ENCODE peak calls at places on chromosomes 13 and 19, in seven cellular contexts. Z, J, Q, U, A, O and L are unnamed samples. For H3K9me2, the result is how much of the 10 kb centered on the place peaks cover.

GRCh38 chr13:88107486-88108044 is 436.4 kb downstream of the SLITRK5 start:
- DNase-seq in J (no peak), U (no peak), A (no peak), O (no peak), Q (no peak), Z (no peak), L (no peak)

GRCh38 chr19:57334191-57334590 is 13.9 kb downstream of the ZNF543 start:
- DNase-seq in U (no peak), Z (no peak), J (no peak), O (peak), Q (no peak), A (no peak), L (no peak)

GRCh38 chr13:113441661-113442060 is 11.6 kb downstream of the ADPRHL1 start:
- DNase-seq in U (no peak), Q (no peak), O (no peak), Z (no peak), A (no peak), J (no peak), L (no peak)

GRCh38 chr13:30843548-30843947 is 62.5 kb upstream of the MEDAG start:
- DNase-seq in A (no peak), J (no peak), Q (no peak), O (no peak), Z (no peak), U (no peak), L (no peak)

GRCh38 chr19:19213822-19214558 is 2.2 kb downstream of the NCAN start:
- DNase-seq in J (no peak), U (no peak), Q (peak), O (no peak), Z (no peak), A (no peak), L (no peak)

GRCh38 chr19:55486971-55487883 is 1.0 kb upstream of the SSC5D start:
- DNase-seq in Z (no peak), U (peak), Q (no peak), A (no peak), J (peak), O (peak), L (peak)

GRCh38 chr13:86810385-86810784 is 860.8 kb upstream of the SLITRK5 start:
- DNase-seq in J (no peak), U (no peak), Q (no peak), O (no peak), Z (no peak), A (no peak), L (no peak)

GRCh38 chr19:17777840-17778620 is 16.9 kb upstream of the B3GNT3 start:
- DNase-seq in O (peak), J (peak), Q (peak), U (peak), A (peak), Z (peak), L (peak)

GRCh38 chr13:113623491-113624234 is 34.3 kb downstream of the ATP4B start:
- DNase-seq in A (no peak), Q (no peak), O (no peak), Z (no peak), J (no peak), U (no peak), L (no peak)

DNA sequence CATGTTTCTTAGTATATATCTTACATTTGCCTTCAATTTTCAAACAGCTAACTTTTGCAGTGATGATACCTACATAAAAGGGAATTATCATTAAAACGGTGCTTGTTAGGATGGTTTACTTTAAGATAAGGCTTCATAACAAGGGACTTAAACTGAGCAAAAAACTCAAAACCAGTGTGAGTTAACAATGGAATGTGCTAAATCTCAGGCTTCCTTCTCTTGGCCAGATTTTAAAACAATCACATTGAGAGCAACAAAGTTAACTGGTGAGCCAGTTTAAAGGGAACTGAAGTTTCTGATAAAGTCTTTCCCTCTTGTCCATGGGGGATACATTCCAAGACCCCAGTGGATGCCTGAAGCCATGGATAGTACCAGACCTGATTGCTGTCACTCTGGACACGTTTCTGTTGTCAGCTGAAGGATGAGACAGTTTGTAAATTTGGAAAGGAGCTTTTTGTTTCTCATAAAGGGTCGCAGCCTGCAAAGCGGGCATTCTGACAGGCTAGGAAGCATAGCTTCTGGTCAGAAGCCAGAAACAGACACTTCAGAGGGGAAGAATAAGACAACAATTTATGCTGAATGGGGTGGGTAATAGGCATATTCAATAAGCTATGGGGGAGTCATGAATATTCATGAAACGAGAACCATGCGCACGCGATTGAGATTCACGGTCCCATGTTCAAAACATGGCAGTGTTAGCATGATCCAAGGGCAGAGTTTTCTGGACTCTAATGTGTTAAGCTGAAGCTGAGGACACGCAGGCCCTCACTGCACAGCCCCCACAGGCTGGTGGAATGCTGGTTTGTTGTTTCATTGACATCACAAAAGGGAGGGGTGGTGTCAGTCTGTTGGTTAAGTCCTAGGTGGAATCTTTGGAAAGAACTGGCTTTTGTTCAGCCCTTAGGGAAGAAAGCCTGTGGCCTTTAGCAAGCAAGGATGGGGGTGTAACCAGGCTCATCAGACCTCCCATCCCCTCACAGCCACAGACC is 150.6 kb upstream of the RNF113B start:
- DNase-seq in O (peak), J (no peak), U (no peak), Z (no peak), Q (peak), A (no peak), L (no peak)
- H2AFZ ChIP-seq in O (no peak), J (no peak), U (no peak), Z (no peak), Q (no peak), A (no peak), L (no peak)

DNA sequence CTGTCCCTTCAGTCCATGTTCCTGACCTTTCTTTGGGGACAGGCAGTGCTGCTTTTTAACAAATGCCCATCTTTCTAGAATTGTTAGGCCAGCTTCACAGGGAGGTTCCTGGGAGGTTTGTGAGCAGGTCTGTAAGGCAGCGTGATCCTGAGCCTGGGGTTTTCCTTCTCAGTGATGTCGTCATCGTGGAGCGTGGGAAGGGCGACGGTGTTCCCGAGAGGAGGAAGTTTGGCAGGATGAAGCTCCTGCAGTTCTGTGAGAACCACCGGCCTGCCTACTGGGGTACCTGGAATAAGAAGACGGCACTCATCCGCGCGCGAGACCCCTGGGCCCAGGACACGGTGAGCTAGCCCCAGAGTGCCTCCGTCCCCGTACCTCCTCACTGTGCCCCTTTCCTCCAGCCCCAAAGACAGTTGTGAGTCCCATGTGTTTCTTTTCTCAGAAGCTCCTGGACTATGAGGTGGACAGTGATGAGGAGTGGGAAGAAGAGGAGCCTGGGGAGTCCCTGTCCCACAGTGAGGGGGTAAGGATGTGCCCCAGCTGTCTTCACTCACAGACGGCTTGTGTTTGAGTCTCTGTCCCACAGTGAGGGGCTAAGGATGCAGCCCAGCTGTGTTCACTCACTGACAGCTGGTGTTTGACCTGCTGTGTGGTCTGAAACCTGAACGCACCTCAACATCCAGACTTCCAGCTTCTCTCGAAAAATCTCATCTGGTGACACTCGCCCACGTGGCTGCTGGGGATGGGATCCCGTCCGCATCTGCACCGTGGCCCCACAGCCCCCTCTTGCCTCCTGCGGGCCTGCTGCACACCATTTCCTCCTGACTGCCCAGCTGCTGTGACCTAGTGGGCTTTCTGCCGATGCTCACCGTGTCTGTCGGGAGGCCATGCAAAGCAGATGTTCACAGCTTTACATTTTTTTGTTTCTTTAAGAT is 27.1 kb downstream of the CHAF1A start:
- DNase-seq in J (no peak), A (no peak), O (no peak), Q (no peak), Z (no peak), U (no peak), L (no peak)
- H3K9me2 ChIP-seq in J (under half), A (under half), O (under half), Q (under half), Z (under half), U (under half), L (under half)

DNA sequence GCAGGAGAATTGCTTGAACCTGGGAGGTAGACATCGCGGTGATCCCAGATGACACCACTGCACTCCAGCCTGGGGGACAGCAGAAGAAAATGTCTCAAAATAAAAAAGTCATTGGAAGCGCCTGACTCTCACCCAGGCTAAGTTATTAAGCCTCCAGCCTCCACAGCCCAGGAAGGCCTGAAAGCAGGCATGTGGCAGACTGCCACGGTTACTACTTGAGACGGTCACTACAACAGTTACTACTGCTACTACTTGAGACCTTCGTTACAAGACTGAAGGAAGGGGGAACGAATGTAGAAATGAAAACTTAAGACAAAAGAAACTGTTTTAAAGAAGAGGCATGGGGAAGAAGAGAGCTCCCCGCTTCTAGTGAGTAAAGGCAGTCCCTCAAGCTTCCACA is 9.6 kb downstream of the PRR22 start:
- DNase-seq in Q (no peak), J (no peak), A (no peak), Z (no peak), O (no peak), U (no peak), L (no peak)
- H3K27ac ChIP-seq in Q (no peak), J (no peak), A (no peak), Z (no peak), O (no peak), U (no peak), L (no peak)

DNA sequence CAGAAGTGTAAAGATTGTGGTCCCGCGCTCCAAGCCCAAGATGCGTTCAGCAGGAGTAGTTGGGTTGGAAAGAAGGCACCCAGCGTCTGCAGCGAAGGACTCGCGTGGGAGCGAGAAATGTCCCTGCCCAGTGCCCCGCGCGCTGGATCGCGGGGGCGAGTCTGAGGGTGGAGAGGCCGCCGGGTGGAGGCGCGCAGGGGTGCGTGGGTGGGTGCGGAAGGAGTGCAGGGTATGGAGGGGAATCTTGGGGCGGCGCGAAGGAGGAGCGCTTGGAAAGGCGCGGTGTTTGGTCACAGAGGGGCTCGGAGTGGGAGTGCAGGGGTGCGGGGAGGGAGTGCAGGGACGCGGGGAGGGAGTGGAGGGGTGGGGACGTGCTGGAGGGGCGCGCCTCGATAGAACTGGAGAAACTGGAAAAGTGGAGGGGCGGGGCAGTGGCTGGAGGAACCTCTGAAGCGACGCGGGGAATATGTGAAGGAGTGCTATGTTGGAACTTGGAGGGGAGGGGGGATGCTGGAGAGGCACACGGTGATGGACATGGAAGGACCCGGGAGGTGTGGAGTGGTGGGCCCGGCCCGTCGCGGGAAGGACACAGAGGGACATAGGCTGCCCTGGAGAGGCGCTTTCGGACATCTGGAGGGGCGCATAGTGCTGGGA is 21.1 kb upstream of the SGCG start:
- DNase-seq in J (no peak), U (peak), Q (peak), A (no peak), O (peak), Z (no peak), L (no peak)
- H2AFZ ChIP-seq in J (no peak), U (peak), Q (peak), A (no peak), O (peak), Z (no peak), L (no peak)

GRCh38 chr13:54913668-54914067 is 1885.1 kb downstream of the OLFM4 start:
- DNase-seq in Z (no peak), Q (no peak), J (no peak), O (no peak), A (no peak), U (no peak), L (peak)
- H3K9me2 ChIP-seq in Z (under half), Q (under half), J (under half), O (under half), A (under half), U (under half), L (under half)

GRCh38 chr19:3434630-3435553 is 45.4 kb downstream of the SMIM24 start:
- DNase-seq in U (peak), J (peak), A (peak), O (peak), Z (peak), Q (peak), L (peak)
- H3K27ac ChIP-seq in U (peak), J (peak), A (peak), O (peak), Z (peak), Q (peak), L (peak)

DNA sequence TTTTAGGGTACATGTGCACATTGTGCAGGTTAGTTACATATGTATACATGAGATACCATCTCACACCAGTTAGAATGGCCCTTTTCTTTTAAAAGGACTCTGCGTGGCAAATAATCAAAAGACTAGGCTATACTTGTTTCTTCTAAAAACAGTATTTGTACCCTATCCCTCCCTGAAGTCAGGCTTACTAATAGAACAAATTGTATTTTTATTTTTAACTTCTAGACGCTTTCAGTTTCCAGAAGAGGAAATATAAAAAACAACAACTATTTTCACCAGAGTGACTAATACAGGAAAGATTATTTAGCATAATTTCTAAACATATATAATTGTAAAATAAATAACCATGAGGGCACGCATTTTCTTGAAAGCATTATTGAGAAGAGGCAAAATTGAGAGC is 83.6 kb downstream of the ITGBL1 start:
- DNase-seq in O (no peak), J (no peak), A (no peak), Q (no peak), Z (no peak), U (no peak), L (no peak)
- H2AFZ ChIP-seq in O (no peak), J (no peak), A (no peak), Q (no peak), Z (no peak), U (no peak), L (no peak)

GRCh38 chr19:2219726-2220125 is 16.4 kb downstream of the PLEKHJ1 start:
- DNase-seq in Q (no peak), J (no peak), A (no peak), Z (no peak), O (no peak), U (no peak), L (no peak)

GRCh38 chr19:2223959-2224358 is 12.2 kb downstream of the PLEKHJ1 start:
- DNase-seq in U (no peak), Z (no peak), J (no peak), O (no peak), Q (no peak), A (peak), L (no peak)

GRCh38 chr19:2223391-2223790 is 12.7 kb downstream of the PLEKHJ1 start:
- DNase-seq in O (no peak), Z (no peak), J (no peak), Q (no peak), A (no peak), U (no peak), L (no peak)

GRCh38 chr19:2221250-2221831 is 14.8 kb downstream of the PLEKHJ1 start:
- DNase-seq in O (no peak), Z (no peak), U (peak), A (no peak), J (no peak), Q (no peak), L (no peak)

GRCh38 chr19:2221918-2222317 is 14.2 kb downstream of the PLEKHJ1 start:
- DNase-seq in O (no peak), U (peak), J (no peak), Z (no peak), Q (no peak), A (no peak), L (no peak)
- H3K9me2 ChIP-seq in O (under half), U (under half), J (under half), Z (under half), Q (under half), A (under half), L (under half)